ENCODE peak calls at places on chromosomes 12 and 14, in eight cellular contexts. One of them, this sample, is unnamed.

GRCh38 chr12:39386335-39386734 is 56.6 kb downstream of the KIF21A start:
- DNase-seq in BE2C: no peak
- DNase-seq in SK-N-SH: no peak
- DNase-seq in upper lobe of right lung: no peak
- DNase-seq in left ventricle myocardium inferior: no peak
- DNase-seq in ovary: no peak
- DNase-seq in astrocyte: no peak
- DNase-seq in fibroblast of pulmonary artery: no peak
- DNase-seq in this sample: no peak

GRCh38 chr12:51788876-51789275 is 59.6 kb downstream of the FIGNL2 start:
- DNase-seq in BE2C: no peak
- DNase-seq in SK-N-SH: no peak
- DNase-seq in upper lobe of right lung: no peak
- DNase-seq in left ventricle myocardium inferior: no peak
- DNase-seq in ovary: no peak
- DNase-seq in astrocyte: peak; percentile 76
- DNase-seq in fibroblast of pulmonary artery: peak; percentile 44
- DNase-seq in this sample: no peak

GRCh38 chr12:94815958-94816357 is 165.6 kb upstream of the TMCC3 start:
- DNase-seq in BE2C: no peak
- DNase-seq in SK-N-SH: no peak
- DNase-seq in upper lobe of right lung: no peak
- DNase-seq in left ventricle myocardium inferior: no peak
- DNase-seq in ovary: no peak
- DNase-seq in astrocyte: no peak
- DNase-seq in fibroblast of pulmonary artery: no peak
- DNase-seq in this sample: no peak

GRCh38 chr12:91704446-91704845 is 441.2 kb downstream of the BTG1 start:
- DNase-seq in BE2C: no peak
- DNase-seq in SK-N-SH: no peak
- DNase-seq in upper lobe of right lung: no peak
- DNase-seq in left ventricle myocardium inferior: no peak
- DNase-seq in ovary: no peak
- DNase-seq in astrocyte: peak; percentile 61
- DNase-seq in fibroblast of pulmonary artery: peak; percentile 78
- DNase-seq in this sample: no peak

GRCh38 chr12:51798507-51798906 is 50.0 kb downstream of the FIGNL2 start:
- DNase-seq in BE2C: no peak
- DNase-seq in SK-N-SH: no peak
- DNase-seq in upper lobe of right lung: no peak
- DNase-seq in left ventricle myocardium inferior: no peak
- DNase-seq in ovary: no peak
- DNase-seq in astrocyte: no peak
- DNase-seq in fibroblast of pulmonary artery: no peak
- DNase-seq in this sample: no peak

GRCh38 chr12:56271031-56271430 is 4.3 kb downstream of the COQ10A start:
- DNase-seq in BE2C: no peak
- DNase-seq in SK-N-SH: no peak
- DNase-seq in upper lobe of right lung: no peak
- DNase-seq in left ventricle myocardium inferior: no peak
- DNase-seq in ovary: no peak
- DNase-seq in astrocyte: no peak
- DNase-seq in fibroblast of pulmonary artery: peak; percentile 44
- DNase-seq in this sample: no peak

GRCh38 chr12:71041481-71041880 is 116.3 kb downstream of the TSPAN8 start:
- DNase-seq in BE2C: no peak
- DNase-seq in SK-N-SH: no peak
- DNase-seq in upper lobe of right lung: no peak
- DNase-seq in left ventricle myocardium inferior: no peak
- DNase-seq in ovary: no peak
- DNase-seq in astrocyte: no peak
- DNase-seq in fibroblast of pulmonary artery: no peak
- DNase-seq in this sample: no peak

GRCh38 chr12:51409846-51410245 is 14.8 kb upstream of the SLC4A8 start:
- DNase-seq in BE2C: peak; percentile 88
- DNase-seq in SK-N-SH: peak; percentile 73
- DNase-seq in upper lobe of right lung: no peak
- DNase-seq in left ventricle myocardium inferior: no peak
- DNase-seq in ovary: no peak
- DNase-seq in astrocyte: no peak
- DNase-seq in fibroblast of pulmonary artery: no peak
- DNase-seq in this sample: no peak

GRCh38 chr12:122944588-122944987 is 21.7 kb downstream of the ABCB9 start:
- DNase-seq in BE2C: no peak
- DNase-seq in SK-N-SH: no peak
- DNase-seq in upper lobe of right lung: no peak
- DNase-seq in left ventricle myocardium inferior: no peak
- DNase-seq in ovary: no peak
- DNase-seq in astrocyte: peak; percentile 35
- DNase-seq in fibroblast of pulmonary artery: peak; percentile 33
- DNase-seq in this sample: peak; percentile 84

GRCh38 chr14:21049263-21049662 is 7.1 kb downstream of the RNASE7 start:
- DNase-seq in BE2C: no peak
- DNase-seq in SK-N-SH: no peak
- DNase-seq in upper lobe of right lung: no peak
- DNase-seq in left ventricle myocardium inferior: no peak
- DNase-seq in ovary: no peak
- DNase-seq in astrocyte: peak; percentile 73
- DNase-seq in fibroblast of pulmonary artery: no peak
- DNase-seq in this sample: no peak

GRCh38 chr14:29222671-29223268 is 456.2 kb downstream of the FOXG1 start:
- DNase-seq in BE2C: no peak
- DNase-seq in SK-N-SH: peak; percentile 0
- DNase-seq in upper lobe of right lung: no peak
- DNase-seq in left ventricle myocardium inferior: no peak
- DNase-seq in ovary: no peak
- DNase-seq in astrocyte: peak; percentile 47
- DNase-seq in fibroblast of pulmonary artery: peak; percentile 76
- DNase-seq in this sample: no peak

GRCh38 chr12:57738661-57739237 is at the start of gene AGAP2:
- DNase-seq in BE2C: peak; percentile 48
- DNase-seq in SK-N-SH: peak; percentile 91
- DNase-seq in upper lobe of right lung: no peak
- DNase-seq in left ventricle myocardium inferior: no peak
- DNase-seq in ovary: no peak
- DNase-seq in astrocyte: peak; percentile 12
- DNase-seq in fibroblast of pulmonary artery: no peak
- DNase-seq in this sample: no peak

GRCh38 chr12:93979189-93979588 is 169.2 kb upstream of the PLXNC1 start:
- DNase-seq in BE2C: no peak
- DNase-seq in SK-N-SH: no peak
- DNase-seq in upper lobe of right lung: no peak
- DNase-seq in left ventricle myocardium inferior: no peak
- DNase-seq in ovary: no peak
- DNase-seq in astrocyte: peak; percentile 15
- DNase-seq in fibroblast of pulmonary artery: peak; percentile 62
- DNase-seq in this sample: no peak

GRCh38 chr12:19032826-19033225 is 96.7 kb upstream of the PLEKHA5 start:
- DNase-seq in BE2C: no peak
- DNase-seq in SK-N-SH: no peak
- DNase-seq in upper lobe of right lung: no peak
- DNase-seq in left ventricle myocardium inferior: no peak
- DNase-seq in ovary: no peak
- DNase-seq in astrocyte: no peak
- DNase-seq in fibroblast of pulmonary artery: no peak
- DNase-seq in this sample: no peak

GRCh38 chr12:19033244-19033643 is 96.3 kb upstream of the PLEKHA5 start:
- DNase-seq in BE2C: no peak
- DNase-seq in SK-N-SH: no peak
- DNase-seq in upper lobe of right lung: no peak
- DNase-seq in left ventricle myocardium inferior: no peak
- DNase-seq in ovary: no peak
- DNase-seq in astrocyte: no peak
- DNase-seq in fibroblast of pulmonary artery: no peak
- DNase-seq in this sample: no peak

GRCh38 chr12:19036673-19037357 is 92.7 kb upstream of the PLEKHA5 start:
- DNase-seq in BE2C: no peak
- DNase-seq in SK-N-SH: no peak
- DNase-seq in upper lobe of right lung: no peak
- DNase-seq in left ventricle myocardium inferior: no peak
- DNase-seq in ovary: no peak
- DNase-seq in astrocyte: peak; percentile 89
- DNase-seq in fibroblast of pulmonary artery: peak; percentile 34
- DNase-seq in this sample: no peak

GRCh38 chr12:19035552-19035951 is 94.0 kb upstream of the PLEKHA5 start:
- DNase-seq in BE2C: no peak
- DNase-seq in SK-N-SH: no peak
- DNase-seq in upper lobe of right lung: no peak
- DNase-seq in left ventricle myocardium inferior: no peak
- DNase-seq in ovary: no peak
- DNase-seq in astrocyte: peak; percentile 85
- DNase-seq in fibroblast of pulmonary artery: peak; percentile 79
- DNase-seq in this sample: no peak

DNA sequence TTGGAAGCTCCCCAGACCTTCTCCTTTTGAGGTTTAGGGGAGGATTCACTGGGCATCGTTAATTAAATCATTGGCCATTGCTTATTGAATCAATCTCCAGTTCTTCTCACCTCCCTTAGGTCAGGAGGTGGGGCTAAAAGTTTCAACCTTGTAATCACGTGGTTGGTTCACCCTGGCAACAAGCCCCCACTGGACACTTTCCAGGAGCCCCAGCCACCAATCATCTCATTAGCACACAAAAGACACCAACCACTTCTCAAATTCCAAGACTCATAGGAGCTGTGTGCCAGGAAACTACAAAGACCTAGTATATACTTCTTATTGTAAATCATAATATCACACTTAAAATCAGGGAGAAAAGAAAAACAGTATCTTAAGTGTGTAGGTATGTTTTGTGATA is 94.6 kb upstream of the PLEKHA5 start:
- DNase-seq in BE2C: no peak
- DNase-seq in SK-N-SH: no peak
- DNase-seq in upper lobe of right lung: no peak
- DNase-seq in left ventricle myocardium inferior: no peak
- DNase-seq in ovary: no peak
- DNase-seq in astrocyte: no peak
- DNase-seq in fibroblast of pulmonary artery: no peak
- DNase-seq in this sample: no peak
- TF ChIP-seq CTCF in BE2C: no peak
- TF ChIP-seq CTCF in SK-N-SH: no peak
- TF ChIP-seq CTCF in upper lobe of right lung: no peak
- TF ChIP-seq CTCF in left ventricle myocardium inferior: no peak
- TF ChIP-seq CTCF in ovary: no peak
- TF ChIP-seq CTCF in astrocyte: no peak
- TF ChIP-seq CTCF in fibroblast of pulmonary artery: no peak
- TF ChIP-seq CTCF in this sample: no peak

GRCh38 chr14:49961270-49962222 is 68.7 kb downstream of the ARF6 start:
- DNase-seq in BE2C: no peak
- DNase-seq in SK-N-SH: no peak
- DNase-seq in upper lobe of right lung: no peak
- DNase-seq in left ventricle myocardium inferior: no peak
- DNase-seq in ovary: no peak
- DNase-seq in astrocyte: peak; percentile 41
- DNase-seq in fibroblast of pulmonary artery: no peak
- DNase-seq in this sample: peak; percentile 19
- TF ChIP-seq CTCF in BE2C: no peak
- TF ChIP-seq CTCF in SK-N-SH: no peak
- TF ChIP-seq CTCF in upper lobe of right lung: no peak
- TF ChIP-seq CTCF in left ventricle myocardium inferior: no peak
- TF ChIP-seq CTCF in ovary: no peak
- TF ChIP-seq CTCF in astrocyte: no peak
- TF ChIP-seq CTCF in fibroblast of pulmonary artery: no peak
- TF ChIP-seq CTCF in this sample: no peak

GRCh38 chr12:19301688-19302640 is 137.3 kb upstream of the AEBP2 start:
- DNase-seq in BE2C: no peak
- DNase-seq in SK-N-SH: no peak
- DNase-seq in upper lobe of right lung: no peak
- DNase-seq in left ventricle myocardium inferior: no peak
- DNase-seq in ovary: no peak
- DNase-seq in astrocyte: no peak
- DNase-seq in fibroblast of pulmonary artery: no peak
- DNase-seq in this sample: no peak

GRCh38 chr12:19303496-19303895 is 135.8 kb upstream of the AEBP2 start:
- DNase-seq in BE2C: no peak
- DNase-seq in SK-N-SH: no peak
- DNase-seq in upper lobe of right lung: no peak
- DNase-seq in left ventricle myocardium inferior: no peak
- DNase-seq in ovary: no peak
- DNase-seq in astrocyte: no peak
- DNase-seq in fibroblast of pulmonary artery: no peak
- DNase-seq in this sample: no peak

GRCh38 chr12:19298837-19299605 is 140.3 kb upstream of the AEBP2 start:
- DNase-seq in BE2C: no peak
- DNase-seq in SK-N-SH: no peak
- DNase-seq in upper lobe of right lung: no peak
- DNase-seq in left ventricle myocardium inferior: no peak
- DNase-seq in ovary: no peak
- DNase-seq in astrocyte: peak; percentile 59
- DNase-seq in fibroblast of pulmonary artery: peak; percentile 11
- DNase-seq in this sample: no peak

GRCh38 chr12:19301223-19301622 is 138.1 kb upstream of the AEBP2 start:
- DNase-seq in BE2C: no peak
- DNase-seq in SK-N-SH: no peak
- DNase-seq in upper lobe of right lung: no peak
- DNase-seq in left ventricle myocardium inferior: no peak
- DNase-seq in ovary: no peak
- DNase-seq in astrocyte: no peak
- DNase-seq in fibroblast of pulmonary artery: no peak
- DNase-seq in this sample: no peak

DNA sequence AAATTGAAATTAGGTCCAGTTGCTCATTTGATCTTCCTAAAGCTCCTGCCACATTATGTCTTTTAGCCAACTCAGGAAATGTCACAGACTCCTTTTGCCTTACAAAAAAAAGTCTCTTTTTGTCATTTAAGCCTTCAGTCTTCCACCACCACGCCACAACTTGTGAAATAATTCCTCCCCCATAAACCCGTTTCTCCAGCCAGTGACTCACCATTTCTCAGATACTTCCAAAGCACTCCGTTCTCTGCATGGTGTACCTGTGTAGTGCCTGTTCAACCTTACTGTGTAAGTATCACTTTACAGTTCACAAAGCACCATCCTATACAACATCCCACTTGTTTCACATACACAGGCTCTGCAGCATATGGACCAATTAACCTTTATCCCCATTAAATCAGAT is 139.5 kb upstream of the AEBP2 start:
- DNase-seq in BE2C: no peak
- DNase-seq in SK-N-SH: no peak
- DNase-seq in upper lobe of right lung: no peak
- DNase-seq in left ventricle myocardium inferior: no peak
- DNase-seq in ovary: no peak
- DNase-seq in astrocyte: peak; percentile 61
- DNase-seq in fibroblast of pulmonary artery: peak; percentile 60
- DNase-seq in this sample: no peak
- TF ChIP-seq CTCF in BE2C: no peak
- TF ChIP-seq CTCF in SK-N-SH: no peak
- TF ChIP-seq CTCF in upper lobe of right lung: no peak
- TF ChIP-seq CTCF in left ventricle myocardium inferior: no peak
- TF ChIP-seq CTCF in ovary: no peak
- TF ChIP-seq CTCF in astrocyte: no peak
- TF ChIP-seq CTCF in fibroblast of pulmonary artery: no peak
- TF ChIP-seq CTCF in this sample: no peak

DNA sequence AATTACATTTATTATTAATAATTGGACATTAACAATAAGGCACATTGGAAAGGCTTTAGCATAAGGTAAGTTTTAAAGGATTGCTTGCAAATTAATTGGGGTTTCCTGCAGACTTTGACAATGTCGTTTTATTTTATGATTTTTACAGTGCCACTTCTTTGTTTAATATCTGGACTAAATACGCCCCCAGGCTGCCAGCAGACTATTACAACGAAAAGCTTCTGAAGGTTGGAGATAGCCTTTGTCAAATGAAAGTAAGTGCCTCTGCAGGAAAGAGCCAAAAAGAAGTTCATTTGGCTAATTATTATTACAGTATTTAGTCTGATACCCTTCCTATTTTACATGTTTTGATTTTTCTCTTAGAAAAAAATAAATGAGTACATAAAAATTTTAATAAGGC is 11.3 kb downstream of the CFAP54 start:
- DNase-seq in BE2C: no peak
- DNase-seq in SK-N-SH: no peak
- DNase-seq in upper lobe of right lung: no peak
- DNase-seq in left ventricle myocardium inferior: no peak
- DNase-seq in ovary: no peak
- DNase-seq in astrocyte: no peak
- DNase-seq in fibroblast of pulmonary artery: peak; percentile 61
- DNase-seq in this sample: no peak
- TF ChIP-seq CTCF in BE2C: no peak
- TF ChIP-seq CTCF in SK-N-SH: peak; percentile 47
- TF ChIP-seq CTCF in upper lobe of right lung: peak; percentile 12
- TF ChIP-seq CTCF in left ventricle myocardium inferior: peak; percentile 32
- TF ChIP-seq CTCF in ovary: no peak
- TF ChIP-seq CTCF in astrocyte: no peak
- TF ChIP-seq CTCF in fibroblast of pulmonary artery: peak; percentile 25
- TF ChIP-seq CTCF in this sample: peak; percentile 66